ENCODE peak calls at places on chromosomes 11 and 22, in four cellular contexts. One of them, this sample, is unnamed.

GRCh38 chr11:61972796-61973602 is 5.6 kb upstream of the FTH1 start:
- DNase-seq in HepG2: peak; percentile 95
- DNase-seq in IMR-90: peak; percentile 91
- DNase-seq in HCT116: no peak
- DNase-seq in this sample: no peak

GRCh38 chr11:116641561-116642045 is 131.2 kb downstream of the BUD13 start:
- DNase-seq in HCT116: peak; percentile 32
- DNase-seq in HepG2: no peak
- DNase-seq in IMR-90: no peak
- DNase-seq in this sample: peak; percentile 86

GRCh38 chr11:48101958-48102357 is 114.7 kb upstream of the OR4B1 start:
- DNase-seq in HepG2: peak; percentile 17
- DNase-seq in IMR-90: no peak
- DNase-seq in HCT116: no peak
- DNase-seq in this sample: no peak

GRCh38 chr11:116729501-116730240 is 43.1 kb downstream of the BUD13 start:
- DNase-seq in HepG2: no peak
- DNase-seq in IMR-90: no peak
- DNase-seq in HCT116: no peak
- DNase-seq in this sample: no peak

GRCh38 chr11:117986981-117987495 is 844 bp downstream of the IL10RA start:
- DNase-seq in HepG2: no peak
- DNase-seq in HCT116: no peak
- DNase-seq in IMR-90: no peak
- DNase-seq in this sample: no peak

GRCh38 chr11:85062626-85063025 is 564.5 kb downstream of the DLG2 start:
- DNase-seq in HepG2: no peak
- DNase-seq in HCT116: no peak
- DNase-seq in IMR-90: no peak
- DNase-seq in this sample: no peak

GRCh38 chr11:46991391-46991790 is 54.8 kb downstream of the CSTPP1 start:
- DNase-seq in HCT116: no peak
- DNase-seq in IMR-90: no peak
- DNase-seq in HepG2: no peak
- DNase-seq in this sample: no peak

GRCh38 chr22:22657712-22658111 is 13.3 kb downstream of the GGTLC2 start:
- DNase-seq in IMR-90: no peak
- DNase-seq in HCT116: no peak
- DNase-seq in HepG2: no peak
- DNase-seq in this sample: no peak

GRCh38 chr22:36365020-36365411 is 22.8 kb downstream of the MYH9 start:
- DNase-seq in IMR-90: peak; percentile 99
- DNase-seq in HepG2: no peak
- DNase-seq in HCT116: peak; percentile 76
- DNase-seq in this sample: no peak

GRCh38 chr11:94224078-94224477 is 80.3 kb upstream of the IZUMO1R start:
- DNase-seq in HepG2: no peak
- DNase-seq in IMR-90: peak; percentile 12
- DNase-seq in HCT116: no peak
- DNase-seq in this sample: no peak

GRCh38 chr11:33582636-33583325 is 117.8 kb downstream of the C11orf91 start:
- DNase-seq in HepG2: no peak
- DNase-seq in HCT116: no peak
- DNase-seq in IMR-90: peak; percentile 17
- DNase-seq in this sample: no peak

GRCh38 chr22:24165673-24166072 is 15.6 kb upstream of the SUSD2 start:
- DNase-seq in HepG2: no peak
- DNase-seq in HCT116: no peak
- DNase-seq in IMR-90: peak; percentile 53
- DNase-seq in this sample: no peak

GRCh38 chr22:36224245-36224644 is 15.1 kb downstream of the APOL2 start:
- DNase-seq in IMR-90: no peak
- DNase-seq in HCT116: no peak
- DNase-seq in HepG2: no peak
- DNase-seq in this sample: no peak

GRCh38 chr11:76889414-76889975 is 28.8 kb downstream of the ACER3 start:
- DNase-seq in IMR-90: no peak
- DNase-seq in HepG2: peak; percentile 73
- DNase-seq in HCT116: no peak
- DNase-seq in this sample: no peak

GRCh38 chr11:94602430-94603372 is 35.5 kb downstream of the PIWIL4 start:
- DNase-seq in IMR-90: peak; percentile 86
- DNase-seq in HepG2: peak; percentile 66
- DNase-seq in HCT116: no peak
- DNase-seq in this sample: no peak

GRCh38 chr22:23897320-23897719 is 3.1 kb downstream of the MIF start:
- DNase-seq in IMR-90: no peak
- DNase-seq in HepG2: no peak
- DNase-seq in HCT116: no peak
- DNase-seq in this sample: no peak

GRCh38 chr11:69394902-69395690 is 86.4 kb upstream of the LINC01488 start:
- DNase-seq in HCT116: no peak
- DNase-seq in HepG2: no peak
- DNase-seq in IMR-90: no peak
- DNase-seq in this sample: no peak

GRCh38 chr11:78219493-78220217 is 30.9 kb downstream of the USP35 start:
- DNase-seq in IMR-90: no peak
- DNase-seq in HepG2: no peak
- DNase-seq in HCT116: no peak
- DNase-seq in this sample: no peak

GRCh38 chr11:67265633-67266423 is 445 bp upstream of the GRK2 start:
- DNase-seq in HCT116: no peak
- DNase-seq in HepG2: peak; percentile 44
- DNase-seq in IMR-90: peak; percentile 33
- DNase-seq in this sample: peak; percentile 94

GRCh38 chr22:20997536-20998257 is 4.2 kb downstream of the THAP7 start:
- DNase-seq in IMR-90: no peak
- DNase-seq in HepG2: no peak
- DNase-seq in HCT116: no peak
- DNase-seq in this sample: no peak

GRCh38 chr22:50160947-50161346 is 9.6 kb upstream of the PANX2 start:
- DNase-seq in HepG2: no peak
- DNase-seq in IMR-90: no peak
- DNase-seq in HCT116: no peak
- DNase-seq in this sample: no peak

GRCh38 chr22:50153756-50154140 is 16.8 kb upstream of the PANX2 start:
- DNase-seq in HepG2: no peak
- DNase-seq in IMR-90: no peak
- DNase-seq in HCT116: no peak
- DNase-seq in this sample: peak; percentile 24

GRCh38 chr22:50161508-50162390 is 8.8 kb upstream of the PANX2 start:
- DNase-seq in HCT116: no peak
- DNase-seq in HepG2: no peak
- DNase-seq in IMR-90: no peak
- DNase-seq in this sample: no peak

GRCh38 chr22:50162391-50162956 is 8.1 kb upstream of the PANX2 start:
- DNase-seq in HepG2: no peak
- DNase-seq in HCT116: no peak
- DNase-seq in IMR-90: no peak
- DNase-seq in this sample: no peak

DNA sequence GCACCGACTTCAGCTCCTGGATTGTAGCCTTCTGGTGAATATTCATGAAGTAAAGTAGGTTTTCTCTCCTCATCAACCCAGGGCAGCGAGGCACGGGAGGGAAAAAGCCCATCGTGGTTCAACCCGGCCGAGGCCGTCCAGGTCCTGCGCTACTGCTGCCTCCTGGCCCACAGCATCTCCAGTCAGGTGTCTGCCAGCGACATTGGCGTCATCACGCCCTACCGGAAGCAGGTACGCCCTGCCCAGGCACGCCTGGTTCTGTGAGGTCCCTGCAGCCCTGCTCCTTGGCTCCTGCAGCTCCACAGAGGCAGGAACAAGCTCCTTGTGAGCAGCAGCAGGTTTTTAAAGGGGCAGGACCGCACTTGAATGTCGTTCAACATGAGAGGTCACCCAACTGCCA is 12.6 kb upstream of the PANX2 start:
- DNase-seq in HepG2: no peak
- DNase-seq in HCT116: no peak
- DNase-seq in IMR-90: no peak
- DNase-seq in this sample: no peak
- TF ChIP-seq RAD21 in HepG2: no peak
- TF ChIP-seq RAD21 in HCT116: no peak
- TF ChIP-seq RAD21 in IMR-90: no peak
- TF ChIP-seq RAD21 in this sample: no peak

GRCh38 chr22:43956383-43956782 is 1.1 kb downstream of the SAMM50 start:
- DNase-seq in HCT116: no peak
- DNase-seq in HepG2: peak; percentile 10
- DNase-seq in IMR-90: no peak
- DNase-seq in this sample: no peak

GRCh38 chr22:43957871-43958270 is 2.6 kb downstream of the SAMM50 start:
- DNase-seq in HCT116: no peak
- DNase-seq in IMR-90: peak; percentile 30
- DNase-seq in HepG2: no peak
- DNase-seq in this sample: no peak

GRCh38 chr22:43955040-43955882 is at the start of gene SAMM50:
- DNase-seq in HepG2: peak; percentile 87
- DNase-seq in IMR-90: peak; percentile 89
- DNase-seq in HCT116: peak; percentile 81
- DNase-seq in this sample: peak; percentile 97

GRCh38 chr22:43955883-43956286 is 643 bp downstream of the SAMM50 start:
- DNase-seq in HepG2: no peak
- DNase-seq in HCT116: no peak
- DNase-seq in IMR-90: no peak
- DNase-seq in this sample: no peak

GRCh38 chr22:43956805-43957463 is 1.7 kb downstream of the SAMM50 start:
- DNase-seq in IMR-90: no peak
- DNase-seq in HCT116: no peak
- DNase-seq in HepG2: peak; percentile 33
- DNase-seq in this sample: no peak
- H3K4me3 ChIP-seq in IMR-90: no peak overlapping the region
- H3K4me3 ChIP-seq in HCT116: peak overlapping the region; percentile 95
- H3K4me3 ChIP-seq in HepG2: peak overlapping the region; percentile 96
- H3K4me3 ChIP-seq in this sample: peak overlapping the region; percentile 89

DNA sequence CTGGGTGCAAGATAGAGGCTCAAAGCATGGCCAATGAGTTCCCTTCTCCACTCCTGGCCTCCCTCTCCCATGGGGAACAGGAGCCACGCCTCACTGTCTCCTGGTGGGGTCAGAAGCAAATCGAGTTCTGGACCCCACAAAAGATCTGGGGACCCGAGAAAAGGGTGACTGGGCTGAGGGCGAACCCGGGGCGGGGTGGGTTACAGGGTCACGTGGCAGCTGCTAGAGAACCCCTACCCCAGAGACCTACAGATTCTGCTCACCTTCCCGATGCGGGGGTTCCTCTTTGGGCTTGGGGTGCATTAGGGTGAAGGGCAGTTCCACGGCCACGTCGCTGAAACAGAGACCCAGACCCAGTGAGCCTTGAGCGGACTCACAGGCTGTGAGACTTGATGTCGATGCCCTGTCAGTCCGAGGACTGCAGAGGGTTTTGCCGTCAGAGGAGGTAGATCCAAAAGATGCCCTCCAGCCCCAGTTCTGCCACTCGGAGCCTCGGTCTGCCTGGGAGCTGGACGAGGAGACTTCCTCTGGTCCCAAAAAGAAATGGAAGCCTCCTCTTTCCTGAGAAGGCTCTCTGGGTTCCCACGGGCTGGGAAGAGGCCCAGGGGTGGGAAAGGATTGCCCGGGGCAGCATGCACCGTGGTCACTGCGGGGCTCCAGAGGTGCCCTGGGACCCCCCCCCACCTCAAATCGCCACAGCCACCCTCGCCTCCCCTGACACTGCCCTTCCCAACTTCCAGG is 28.2 kb downstream of the TPBGL start:
- DNase-seq in HCT116: no peak
- DNase-seq in IMR-90: no peak
- DNase-seq in HepG2: no peak
- DNase-seq in this sample: no peak
- TF ChIP-seq RAD21 in HCT116: no peak
- TF ChIP-seq RAD21 in IMR-90: no peak
- TF ChIP-seq RAD21 in HepG2: no peak
- TF ChIP-seq RAD21 in this sample: no peak

DNA sequence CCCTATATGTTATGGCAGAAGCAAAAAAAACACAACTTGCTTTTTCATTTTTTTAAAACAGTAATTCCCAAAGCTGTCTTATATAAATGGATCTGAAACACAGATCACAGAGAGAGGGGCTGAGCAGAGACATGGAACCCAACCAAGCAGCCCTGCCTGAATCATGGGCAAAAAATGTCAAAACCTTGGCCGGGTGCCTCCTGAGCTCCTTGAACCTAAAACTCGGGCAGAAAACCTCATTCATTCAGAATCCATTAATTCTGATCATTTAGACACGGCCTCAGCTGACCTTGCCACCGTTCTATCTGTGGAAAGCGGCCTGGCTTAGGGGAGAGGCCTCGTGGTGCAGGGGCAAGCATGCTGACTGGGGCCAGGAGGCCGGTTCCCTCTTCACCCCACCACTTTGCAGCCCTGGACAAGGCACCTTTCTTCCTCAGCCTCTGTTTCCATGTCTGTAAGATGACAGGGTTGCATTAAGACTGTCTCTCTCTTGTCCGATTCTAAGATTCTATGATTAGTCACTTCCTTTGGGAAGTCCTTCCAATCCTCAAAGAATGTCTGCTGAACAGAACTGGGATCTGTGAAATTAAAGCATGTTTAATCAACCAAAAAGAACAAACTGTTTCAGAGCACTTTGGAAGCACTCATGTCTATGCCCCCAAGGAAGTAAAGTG is 26.0 kb downstream of the TENM4 start:
- DNase-seq in IMR-90: peak; percentile 81
- DNase-seq in HepG2: no peak
- DNase-seq in HCT116: no peak
- DNase-seq in this sample: no peak
- H3K4me3 ChIP-seq in IMR-90: no peak overlapping the region
- H3K4me3 ChIP-seq in HepG2: no peak overlapping the region
- H3K4me3 ChIP-seq in HCT116: no peak overlapping the region
- H3K4me3 ChIP-seq in this sample: no peak overlapping the region

GRCh38 chr22:37401401-37401859 is 25.8 kb downstream of the ELFN2 start:
- DNase-seq in HCT116: no peak
- DNase-seq in IMR-90: peak; percentile 23
- DNase-seq in HepG2: no peak
- DNase-seq in this sample: no peak
- TF ChIP-seq RAD21 in HCT116: no peak
- TF ChIP-seq RAD21 in IMR-90: no peak
- TF ChIP-seq RAD21 in HepG2: no peak
- TF ChIP-seq RAD21 in this sample: no peak

This sample was measured in SK-N-SH.